ENCODE peak calls at places on chromosomes 4 and X, in seven cellular contexts. One of them, this sample, is unnamed.

GRCh38 chr4:183417356-183417755 is 27.1 kb upstream of the CDKN2AIP start:
- DNase-seq in endothelial cell of umbilical vein: no peak
- DNase-seq in heart right ventricle: no peak
- DNase-seq in BJ: no peak
- DNase-seq in lung: no peak
- DNase-seq in breast epithelium: no peak
- DNase-seq in CD8-positive, alpha-beta T cell: no peak
- DNase-seq in this sample: no peak

GRCh38 chr4:11912886-11913285 is 484.2 kb upstream of the HS3ST1 start:
- DNase-seq in lung: no peak
- DNase-seq in endothelial cell of umbilical vein: peak
- DNase-seq in BJ: no peak
- DNase-seq in CD8-positive, alpha-beta T cell: no peak
- DNase-seq in breast epithelium: no peak
- DNase-seq in heart right ventricle: no peak
- DNase-seq in this sample: no peak

GRCh38 chrX:20519077-20519617 is 252.4 kb upstream of the RPS6KA3 start:
- DNase-seq in CD8-positive, alpha-beta T cell: no peak
- DNase-seq in endothelial cell of umbilical vein: no peak
- DNase-seq in lung: no peak
- DNase-seq in BJ: no peak
- DNase-seq in breast epithelium: no peak
- DNase-seq in heart right ventricle: no peak
- DNase-seq in this sample: no peak

GRCh38 chr4:83931659-83932058 is 395.8 kb downstream of the GPAT3 start:
- DNase-seq in heart right ventricle: no peak
- DNase-seq in endothelial cell of umbilical vein: no peak
- DNase-seq in CD8-positive, alpha-beta T cell: no peak
- DNase-seq in lung: no peak
- DNase-seq in breast epithelium: no peak
- DNase-seq in BJ: no peak
- DNase-seq in this sample: no peak

GRCh38 chr4:41692717-41693345 is 55.7 kb downstream of the PHOX2B start:
- DNase-seq in heart right ventricle: peak
- DNase-seq in endothelial cell of umbilical vein: peak
- DNase-seq in lung: peak
- DNase-seq in breast epithelium: no peak
- DNase-seq in CD8-positive, alpha-beta T cell: no peak
- DNase-seq in BJ: no peak
- DNase-seq in this sample: peak

GRCh38 chrX:134821370-134821769 is 163.1 kb upstream of the PLAC1 start:
- DNase-seq in heart right ventricle: no peak
- DNase-seq in BJ: no peak
- DNase-seq in endothelial cell of umbilical vein: peak
- DNase-seq in lung: no peak
- DNase-seq in CD8-positive, alpha-beta T cell: no peak
- DNase-seq in breast epithelium: no peak
- DNase-seq in this sample: no peak

GRCh38 chrX:41863343-41864203 is 59.8 kb downstream of the CASK start:
- DNase-seq in endothelial cell of umbilical vein: no peak
- DNase-seq in breast epithelium: no peak
- DNase-seq in BJ: no peak
- DNase-seq in heart right ventricle: no peak
- DNase-seq in lung: no peak
- DNase-seq in CD8-positive, alpha-beta T cell: no peak
- DNase-seq in this sample: no peak

GRCh38 chr4:99447079-99447478 is 11.9 kb upstream of the ADH7 start:
- DNase-seq in BJ: no peak
- DNase-seq in lung: no peak
- DNase-seq in heart right ventricle: no peak
- DNase-seq in endothelial cell of umbilical vein: peak
- DNase-seq in breast epithelium: no peak
- DNase-seq in CD8-positive, alpha-beta T cell: no peak
- DNase-seq in this sample: peak

GRCh38 chrX:74578137-74578536 is 36.3 kb downstream of the RLIM start:
- DNase-seq in endothelial cell of umbilical vein: no peak
- DNase-seq in BJ: no peak
- DNase-seq in breast epithelium: no peak
- DNase-seq in CD8-positive, alpha-beta T cell: no peak
- DNase-seq in lung: no peak
- DNase-seq in heart right ventricle: no peak
- DNase-seq in this sample: no peak

GRCh38 chr4:154807042-154807630 is 26.1 kb downstream of the RBM46 start:
- DNase-seq in endothelial cell of umbilical vein: peak
- DNase-seq in heart right ventricle: no peak
- DNase-seq in breast epithelium: no peak
- DNase-seq in CD8-positive, alpha-beta T cell: no peak
- DNase-seq in lung: no peak
- DNase-seq in BJ: no peak
- DNase-seq in this sample: no peak

GRCh38 chrX:54639346-54640102 is 109.5 kb downstream of the GNL3L start:
- DNase-seq in heart right ventricle: peak
- DNase-seq in BJ: peak
- DNase-seq in breast epithelium: peak
- DNase-seq in lung: peak
- DNase-seq in CD8-positive, alpha-beta T cell: peak
- DNase-seq in endothelial cell of umbilical vein: peak
- DNase-seq in this sample: peak

GRCh38 chrX:54640721-54641120 is 110.7 kb downstream of the GNL3L start:
- DNase-seq in endothelial cell of umbilical vein: no peak
- DNase-seq in heart right ventricle: no peak
- DNase-seq in lung: no peak
- DNase-seq in CD8-positive, alpha-beta T cell: no peak
- DNase-seq in BJ: no peak
- DNase-seq in breast epithelium: peak
- DNase-seq in this sample: no peak

GRCh38 chrX:54640103-54640428 is 110.0 kb downstream of the GNL3L start:
- DNase-seq in endothelial cell of umbilical vein: no peak
- DNase-seq in CD8-positive, alpha-beta T cell: no peak
- DNase-seq in BJ: no peak
- DNase-seq in heart right ventricle: no peak
- DNase-seq in breast epithelium: no peak
- DNase-seq in lung: no peak
- DNase-seq in this sample: no peak

GRCh38 chrX:54639018-54639345 is 109.0 kb downstream of the GNL3L start:
- DNase-seq in lung: no peak
- DNase-seq in breast epithelium: no peak
- DNase-seq in heart right ventricle: no peak
- DNase-seq in BJ: no peak
- DNase-seq in CD8-positive, alpha-beta T cell: no peak
- DNase-seq in endothelial cell of umbilical vein: no peak
- DNase-seq in this sample: no peak

GRCh38 chrX:54641530-54641929 is 111.5 kb downstream of the GNL3L start:
- DNase-seq in heart right ventricle: no peak
- DNase-seq in BJ: no peak
- DNase-seq in endothelial cell of umbilical vein: no peak
- DNase-seq in breast epithelium: no peak
- DNase-seq in CD8-positive, alpha-beta T cell: no peak
- DNase-seq in lung: no peak
- DNase-seq in this sample: no peak
- H3K4me3 ChIP-seq in heart right ventricle: no peak
- H3K4me3 ChIP-seq in BJ: no peak
- H3K4me3 ChIP-seq in endothelial cell of umbilical vein: no peak
- H3K4me3 ChIP-seq in breast epithelium: no peak
- H3K4me3 ChIP-seq in CD8-positive, alpha-beta T cell: no peak
- H3K4me3 ChIP-seq in lung: no peak
- H3K4me3 ChIP-seq in this sample: no peak

DNA sequence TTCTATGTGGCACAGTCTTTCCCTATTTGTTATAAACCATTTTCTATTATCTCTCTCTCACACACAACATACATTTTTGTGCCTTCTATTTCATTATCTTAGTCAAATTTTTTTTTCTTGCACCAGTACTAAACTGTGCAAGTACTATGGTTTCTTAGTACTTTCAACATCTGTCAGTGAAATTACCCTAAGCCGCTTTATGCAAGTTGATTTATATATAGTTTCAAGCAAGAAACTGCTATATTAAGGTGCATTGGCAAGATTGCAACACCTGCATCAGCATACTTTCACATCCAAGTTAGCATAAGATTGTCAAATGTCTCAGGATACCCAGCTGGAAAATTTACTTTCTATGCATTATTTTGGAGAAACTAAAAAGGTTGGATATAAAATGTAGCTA is 180.2 kb upstream of the FSTL5 start:
- DNase-seq in lung: no peak
- DNase-seq in heart right ventricle: no peak
- DNase-seq in breast epithelium: no peak
- DNase-seq in BJ: no peak
- DNase-seq in endothelial cell of umbilical vein: no peak
- DNase-seq in CD8-positive, alpha-beta T cell: no peak
- DNase-seq in this sample: no peak
- H3K4me3 ChIP-seq in lung: no peak
- H3K4me3 ChIP-seq in heart right ventricle: no peak
- H3K4me3 ChIP-seq in breast epithelium: no peak
- H3K4me3 ChIP-seq in BJ: no peak
- H3K4me3 ChIP-seq in endothelial cell of umbilical vein: no peak
- H3K4me3 ChIP-seq in CD8-positive, alpha-beta T cell: no peak
- H3K4me3 ChIP-seq in this sample: no peak

DNA sequence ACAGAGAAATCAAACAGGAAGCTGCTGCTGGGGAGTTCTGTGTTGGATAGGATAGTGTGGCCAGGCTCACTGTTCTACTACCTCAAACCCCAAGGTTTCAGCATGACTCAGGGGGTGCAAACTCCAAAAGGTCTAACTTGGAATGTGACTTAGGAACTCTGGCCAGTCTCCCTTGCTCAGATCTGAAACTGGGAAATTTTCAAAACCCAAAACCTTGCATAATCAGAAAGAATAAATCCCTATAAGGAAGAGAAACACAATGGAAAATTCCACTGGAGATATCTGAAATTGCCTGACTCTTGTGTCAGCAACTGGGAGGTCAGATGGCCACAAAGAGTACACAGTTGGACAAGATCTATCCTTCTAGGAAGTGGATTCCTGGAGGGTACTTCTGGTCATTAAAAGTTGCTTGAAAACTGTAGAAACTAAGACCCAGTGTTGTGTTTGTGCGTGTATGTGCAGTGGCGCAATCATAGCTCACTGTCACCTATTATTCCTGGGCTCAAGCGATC is 58.0 kb downstream of the PPEF2 start:
- DNase-seq in lung: no peak
- DNase-seq in BJ: peak
- DNase-seq in breast epithelium: no peak
- DNase-seq in heart right ventricle: no peak
- DNase-seq in CD8-positive, alpha-beta T cell: no peak
- DNase-seq in endothelial cell of umbilical vein: peak
- DNase-seq in this sample: no peak
- H3K4me3 ChIP-seq in lung: no peak
- H3K4me3 ChIP-seq in BJ: no peak
- H3K4me3 ChIP-seq in breast epithelium: no peak
- H3K4me3 ChIP-seq in heart right ventricle: no peak
- H3K4me3 ChIP-seq in CD8-positive, alpha-beta T cell: no peak
- H3K4me3 ChIP-seq in endothelial cell of umbilical vein: no peak
- H3K4me3 ChIP-seq in this sample: no peak

GRCh38 chr4:145298885-145299284 is 118.5 kb upstream of the OTUD4 start:
- DNase-seq in lung: no peak
- DNase-seq in heart right ventricle: no peak
- DNase-seq in endothelial cell of umbilical vein: peak
- DNase-seq in BJ: no peak
- DNase-seq in breast epithelium: no peak
- DNase-seq in CD8-positive, alpha-beta T cell: no peak
- DNase-seq in this sample: no peak
- H3K4me3 ChIP-seq in lung: no peak
- H3K4me3 ChIP-seq in heart right ventricle: no peak
- H3K4me3 ChIP-seq in endothelial cell of umbilical vein: no peak
- H3K4me3 ChIP-seq in BJ: no peak
- H3K4me3 ChIP-seq in breast epithelium: no peak
- H3K4me3 ChIP-seq in CD8-positive, alpha-beta T cell: no peak
- H3K4me3 ChIP-seq in this sample: no peak

GRCh38 chr4:113901994-113902787 is 77.3 kb downstream of the ARSJ start:
- DNase-seq in lung: peak
- DNase-seq in heart right ventricle: no peak
- DNase-seq in endothelial cell of umbilical vein: peak
- DNase-seq in BJ: no peak
- DNase-seq in breast epithelium: peak
- DNase-seq in CD8-positive, alpha-beta T cell: peak
- DNase-seq in this sample: no peak
- H3K4me3 ChIP-seq in lung: no peak
- H3K4me3 ChIP-seq in heart right ventricle: no peak
- H3K4me3 ChIP-seq in endothelial cell of umbilical vein: no peak
- H3K4me3 ChIP-seq in BJ: no peak
- H3K4me3 ChIP-seq in breast epithelium: no peak
- H3K4me3 ChIP-seq in CD8-positive, alpha-beta T cell: peak
- H3K4me3 ChIP-seq in this sample: no peak

GRCh38 chrX:30910124-30910860 is 21.2 kb upstream of the TAB3 start:
- DNase-seq in lung: no peak
- DNase-seq in BJ: no peak
- DNase-seq in heart right ventricle: no peak
- DNase-seq in CD8-positive, alpha-beta T cell: no peak
- DNase-seq in endothelial cell of umbilical vein: no peak
- DNase-seq in breast epithelium: no peak
- DNase-seq in this sample: no peak

GRCh38 chrX:30904632-30905031 is 15.6 kb upstream of the TAB3 start:
- DNase-seq in endothelial cell of umbilical vein: no peak
- DNase-seq in heart right ventricle: no peak
- DNase-seq in BJ: no peak
- DNase-seq in lung: no peak
- DNase-seq in CD8-positive, alpha-beta T cell: no peak
- DNase-seq in breast epithelium: peak
- DNase-seq in this sample: no peak

GRCh38 chrX:30904186-30904585 is 15.1 kb upstream of the TAB3 start:
- DNase-seq in endothelial cell of umbilical vein: no peak
- DNase-seq in lung: no peak
- DNase-seq in CD8-positive, alpha-beta T cell: no peak
- DNase-seq in breast epithelium: no peak
- DNase-seq in BJ: no peak
- DNase-seq in heart right ventricle: no peak
- DNase-seq in this sample: no peak

GRCh38 chrX:30906726-30907125 is 17.7 kb upstream of the TAB3 start:
- DNase-seq in lung: no peak
- DNase-seq in heart right ventricle: no peak
- DNase-seq in CD8-positive, alpha-beta T cell: no peak
- DNase-seq in endothelial cell of umbilical vein: no peak
- DNase-seq in breast epithelium: no peak
- DNase-seq in BJ: peak
- DNase-seq in this sample: no peak

DNA sequence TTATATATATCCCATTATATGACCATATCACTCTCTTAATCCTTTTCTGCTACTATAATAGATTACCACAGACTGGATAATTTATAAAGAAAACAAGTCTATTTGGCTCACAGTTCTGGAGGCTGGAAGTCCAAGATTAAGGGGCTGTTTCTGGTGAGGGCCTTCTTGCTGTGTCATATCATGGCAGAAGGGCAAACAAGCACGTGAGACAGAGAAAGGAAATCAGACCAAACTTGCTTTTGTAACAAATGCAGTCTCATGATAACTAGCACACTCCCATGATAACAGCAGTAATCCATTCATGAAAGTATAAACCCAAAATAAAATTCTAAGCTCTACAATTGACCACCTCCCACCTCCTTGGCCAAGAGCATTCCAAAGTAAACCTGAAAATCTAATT is 16.3 kb upstream of the TAB3 start:
- DNase-seq in breast epithelium: no peak
- DNase-seq in lung: no peak
- DNase-seq in CD8-positive, alpha-beta T cell: no peak
- DNase-seq in BJ: no peak
- DNase-seq in heart right ventricle: no peak
- DNase-seq in endothelial cell of umbilical vein: no peak
- DNase-seq in this sample: no peak
- H3K4me3 ChIP-seq in breast epithelium: no peak
- H3K4me3 ChIP-seq in lung: no peak
- H3K4me3 ChIP-seq in CD8-positive, alpha-beta T cell: no peak
- H3K4me3 ChIP-seq in BJ: no peak
- H3K4me3 ChIP-seq in heart right ventricle: no peak
- H3K4me3 ChIP-seq in endothelial cell of umbilical vein: no peak
- H3K4me3 ChIP-seq in this sample: no peak